ENCODE peak calls at places on chromosomes 7 and 10, in seven cellular contexts. P is cardiac muscle cell, D is fibroblast of lung, C is pancreas, Q is Peyer's patch, N is esophagus muscularis mucosa, V is kidney. S is an unnamed sample. For H3K4me1, the result is how much of the 10 kb centered on the place peaks cover.

GRCh38 chr7:28855538-28856217 is 102.5 kb downstream of the TRIL start:
- DNase-seq in N (peak), Q (no peak), C (no peak), P (peak), V (no peak), D (peak), S (no peak)

GRCh38 chr10:110005716-110006115 is 2.1 kb upstream of the ADD3 start:
- DNase-seq in V (peak), Q (peak), C (no peak), D (peak), N (no peak), P (peak), S (no peak)

GRCh38 chr7:123748171-123748733 is 551 bp downstream of the WASL start:
- DNase-seq in P (peak), D (peak), N (no peak), C (peak), V (no peak), Q (peak), S (peak)

GRCh38 chr7:158814637-158815036 is 14.7 kb downstream of the ESYT2 start:
- DNase-seq in V (no peak), D (no peak), C (no peak), P (peak), Q (no peak), N (no peak), S (no peak)

GRCh38 chr7:41763626-41764025 is 60.7 kb upstream of the INHBA start:
- DNase-seq in C (no peak), Q (no peak), V (no peak), P (no peak), D (peak), N (no peak), S (no peak)

GRCh38 chr7:151541709-151542499 is 22.2 kb upstream of the RHEB start:
- DNase-seq in D (no peak), V (no peak), Q (no peak), N (no peak), C (no peak), P (no peak), S (no peak)

GRCh38 chr7:34825221-34825620 is 167.2 kb downstream of the NPSR1 start:
- DNase-seq in C (no peak), V (no peak), P (no peak), D (no peak), N (no peak), Q (no peak), S (no peak)

GRCh38 chr10:98886686-98887085 is 349.0 kb downstream of the HPSE2 start:
- DNase-seq in N (no peak), Q (no peak), D (no peak), C (no peak), P (peak), V (no peak), S (no peak)

GRCh38 chr7:151088019-151088855 is 2.0 kb downstream of the AGAP3 start:
- DNase-seq in V (peak), C (no peak), P (no peak), Q (no peak), N (no peak), D (peak), S (no peak)

GRCh38 chr7:78786055-78786454 is 667.4 kb downstream of the MAGI2 start:
- DNase-seq in Q (no peak), C (no peak), P (no peak), N (no peak), D (no peak), V (no peak), S (no peak)

GRCh38 chr7:50092579-50093411 is at the start of gene ZPBP:
- DNase-seq in P (peak), D (peak), N (no peak), Q (peak), V (no peak), C (peak), S (no peak)

GRCh38 chr7:155808551-155809331 is 3.5 kb downstream of the SHH start:
- DNase-seq in C (peak), N (no peak), V (peak), D (no peak), Q (peak), P (no peak), S (no peak)

DNA sequence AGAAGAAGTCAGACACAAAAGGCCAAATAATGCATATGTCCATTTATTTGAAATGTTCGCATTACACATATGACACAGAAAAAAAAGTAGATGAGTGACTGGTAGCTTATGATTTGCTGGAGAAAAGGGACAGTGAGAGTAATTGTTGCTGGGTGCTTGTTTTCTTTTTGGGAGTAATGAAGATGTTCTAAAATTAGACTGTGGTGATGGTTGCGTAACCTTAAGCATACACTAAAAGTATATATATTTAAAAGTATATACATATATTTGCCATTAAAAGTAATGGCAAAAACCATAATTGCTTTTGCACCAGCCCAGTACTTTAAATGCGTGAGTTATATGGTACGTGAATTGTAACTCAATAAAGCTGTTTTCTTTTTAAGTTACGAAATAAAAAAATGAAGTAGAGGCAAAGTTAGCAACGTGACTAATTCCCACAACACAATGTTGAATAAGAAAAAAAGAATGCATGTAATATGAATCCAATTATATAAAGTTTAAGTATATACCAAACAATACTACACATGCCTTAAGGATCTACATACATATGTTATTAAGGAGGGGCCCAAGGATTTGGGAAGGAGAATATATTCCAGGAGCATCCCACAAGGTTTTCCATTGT is 360.4 kb upstream of the CELF2 start:
- DNase-seq in C (no peak), Q (no peak), D (no peak), V (no peak), P (no peak), N (no peak), S (no peak)
- H3K4me1 ChIP-seq in C (under half), Q (under half), D (under half), V (under half), P (under half), N (under half), S (under half)

GRCh38 chr10:103784723-103785418 is 70.5 kb downstream of the SH3PXD2A start:
- DNase-seq in Q (peak), P (no peak), D (no peak), V (peak), C (peak), N (no peak), S (no peak)

GRCh38 chr10:103786020-103786419 is 69.4 kb downstream of the SH3PXD2A start:
- DNase-seq in C (no peak), P (no peak), V (no peak), Q (no peak), N (no peak), D (no peak), S (no peak)

GRCh38 chr10:103781329-103782061 is 73.9 kb downstream of the SH3PXD2A start:
- DNase-seq in N (no peak), V (peak), D (peak), P (peak), Q (no peak), C (no peak), S (no peak)

GRCh38 chr10:103784089-103784488 is 71.3 kb downstream of the SH3PXD2A start:
- DNase-seq in C (no peak), V (peak), N (no peak), Q (no peak), P (no peak), D (no peak), S (no peak)

DNA sequence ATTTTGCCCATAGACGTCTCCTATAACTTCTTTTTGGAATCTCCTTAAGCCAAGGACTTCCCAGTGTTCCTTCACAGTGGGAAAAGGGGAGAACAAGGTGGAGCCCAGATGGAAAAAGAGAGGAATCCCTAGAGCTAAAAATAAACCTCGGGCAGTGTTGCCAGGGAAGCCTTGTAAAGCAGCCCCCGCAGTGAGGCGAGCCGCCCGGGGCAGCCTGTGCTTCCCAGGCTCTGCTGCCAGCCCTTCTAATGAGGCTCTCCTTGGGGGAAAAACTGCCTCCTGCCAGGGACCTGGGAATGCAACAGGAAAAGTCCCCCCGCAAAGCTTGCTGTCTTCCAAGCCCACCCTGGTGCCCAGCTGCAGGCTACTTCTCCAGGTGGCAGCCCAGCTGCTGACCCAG is 71.7 kb downstream of the SH3PXD2A start:
- DNase-seq in P (no peak), C (no peak), D (peak), Q (no peak), V (no peak), N (no peak), S (no peak)
- H3K4me1 ChIP-seq in P (under half), C (under half), D (under half), Q (under half), V (under half), N (half or more), S (under half)

DNA sequence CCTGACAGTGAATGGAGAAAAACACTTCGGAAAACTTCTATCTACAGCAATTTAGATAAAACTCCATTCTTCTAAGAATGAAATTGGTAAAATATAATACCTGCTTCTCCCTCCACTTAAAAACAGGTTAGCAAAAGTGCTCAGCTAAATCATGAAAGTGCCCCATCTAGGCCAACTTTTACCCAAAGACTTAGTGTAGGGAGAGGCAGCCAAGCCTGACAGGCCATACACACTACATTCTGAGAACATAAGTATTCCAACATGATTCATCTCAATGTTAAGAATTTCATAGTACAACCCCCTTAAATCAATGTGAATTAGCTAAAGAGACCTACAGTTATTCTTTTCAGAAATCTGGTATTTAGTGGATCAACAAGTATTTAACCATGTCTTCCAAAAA is 7.2 kb downstream of the FAM3C start:
- DNase-seq in D (no peak), Q (no peak), V (no peak), P (no peak), C (no peak), N (no peak), S (no peak)
- H3K4me1 ChIP-seq in D (under half), Q (under half), V (under half), P (under half), C (under half), N (under half), S (under half)

DNA sequence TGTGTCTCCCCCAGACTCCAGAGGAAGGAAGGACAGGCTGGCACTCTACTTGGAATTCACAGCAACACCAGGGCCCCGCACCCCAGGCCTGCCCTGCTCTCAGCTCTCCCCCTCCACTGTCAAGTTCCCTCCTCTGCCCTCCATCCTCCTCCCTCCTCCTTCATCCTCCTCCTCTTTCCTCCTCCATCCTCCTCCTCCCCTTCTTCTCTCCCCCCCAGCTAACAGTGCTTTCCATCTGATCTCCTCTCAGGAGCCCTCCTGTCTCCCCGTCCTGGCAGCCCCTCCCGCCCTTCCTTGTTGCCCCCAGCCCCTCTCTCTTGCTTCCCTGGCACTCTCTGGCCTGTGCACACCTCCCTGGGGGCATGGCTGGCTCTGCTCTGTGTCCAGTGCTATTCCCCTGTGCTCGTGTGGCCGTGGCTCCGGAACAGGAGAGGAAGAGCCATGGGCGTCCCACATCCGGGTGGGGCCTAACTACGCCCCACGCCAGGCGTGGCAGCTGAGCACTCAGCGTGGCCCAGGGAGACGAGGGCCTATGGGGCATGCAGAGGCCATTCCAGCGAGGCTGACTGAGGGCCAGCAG is 64.2 kb downstream of the PWWP2B start:
- DNase-seq in V (peak), D (no peak), P (no peak), C (no peak), Q (no peak), N (no peak), S (no peak)
- H3K4me1 ChIP-seq in V (under half), D (under half), P (under half), C (under half), Q (under half), N (half or more), S (under half)

GRCh38 chr10:5076615-5077014 is 17.6 kb upstream of the AKR1C3 start:
- DNase-seq in C (no peak), P (no peak), N (no peak), D (peak), Q (no peak), V (no peak), S (no peak)
- H3K4me1 ChIP-seq in C (under half), P (under half), N (under half), D (under half), Q (under half), V (under half), S (under half)

GRCh38 chr10:103897241-103897774 is 20.7 kb downstream of the STN1 start:
- DNase-seq in C (no peak), P (no peak), V (no peak), D (no peak), N (peak), Q (no peak), S (no peak)

GRCh38 chr10:103896225-103896624 is 21.8 kb downstream of the STN1 start:
- DNase-seq in N (no peak), C (no peak), Q (no peak), V (no peak), P (no peak), D (peak), S (no peak)

GRCh38 chr10:103892181-103892580 is 25.8 kb downstream of the STN1 start:
- DNase-seq in N (no peak), D (no peak), C (no peak), V (no peak), P (no peak), Q (no peak), S (no peak)

GRCh38 chr10:103895458-103896186 is 22.4 kb downstream of the STN1 start:
- DNase-seq in P (peak), C (no peak), N (no peak), Q (no peak), V (no peak), D (peak), S (no peak)

GRCh38 chr10:103894454-103894853 is 23.5 kb downstream of the STN1 start:
- DNase-seq in N (no peak), V (no peak), D (no peak), Q (no peak), P (peak), C (no peak), S (no peak)
- H3K4me1 ChIP-seq in N (half or more), V (under half), D (under half), Q (under half), P (under half), C (under half), S (under half)

GRCh38 chr7:100964630-100965029 is 4.7 kb upstream of the MUC12 start:
- DNase-seq in C (peak), N (no peak), D (no peak), V (peak), Q (peak), P (no peak), S (no peak)
- H3K4me1 ChIP-seq in C (under half), N (under half), D (under half), V (under half), Q (under half), P (under half), S (under half)

GRCh38 chr7:5422324-5423271 is 1.0 kb downstream of the TNRC18 start:
- DNase-seq in D (peak), Q (peak), N (no peak), C (no peak), P (peak), V (peak), S (no peak)
- H3K4me1 ChIP-seq in D (under half), Q (half or more), N (under half), C (under half), P (under half), V (under half), S (under half)

GRCh38 chr7:90625562-90625961 is 29.4 kb downstream of the CDK14 start:
- DNase-seq in C (no peak), P (peak), D (peak), Q (no peak), V (peak), N (no peak), S (peak)

GRCh38 chr7:90622670-90623069 is 26.5 kb downstream of the CDK14 start:
- DNase-seq in Q (no peak), V (no peak), D (no peak), P (no peak), N (no peak), C (no peak), S (no peak)

GRCh38 chr7:90626011-90626410 is 29.9 kb downstream of the CDK14 start:
- DNase-seq in Q (no peak), N (no peak), P (peak), V (no peak), D (peak), C (no peak), S (no peak)

GRCh38 chr7:90625051-90625450 is 28.9 kb downstream of the CDK14 start:
- DNase-seq in P (peak), C (no peak), V (no peak), N (no peak), D (peak), Q (no peak), S (no peak)

GRCh38 chr7:90624128-90624980 is 28.2 kb downstream of the CDK14 start:
- DNase-seq in V (no peak), N (no peak), Q (no peak), D (peak), P (peak), C (no peak), S (no peak)
- H3K4me1 ChIP-seq in V (under half), N (under half), Q (under half), D (under half), P (under half), C (under half), S (under half)